ENCODE peak calls at places on chromosome 2, in six cellular contexts. L is heart left ventricle, K is uterus, J is adrenal gland, W is tibial nerve, F is stomach. O is an unnamed sample.
A peak's percentile ranks its signal among the peaks of the same experiment; 100 is the strongest.

GRCh38 chr2:153360239-153360638 is 118.3 kb downstream of the RPRM start:
- DNase-seq in L (no peak), K (no peak), J (no peak), W (no peak), F (no peak), O (no peak)

GRCh38 chr2:237096911-237097310 is 11.2 kb downstream of the COPS8 start:
- DNase-seq in L (no peak), K (no peak), J (no peak), W (no peak), F (no peak), O (no peak)

GRCh38 chr2:71843391-71843850 is 304.2 kb downstream of the CYP26B1 start:
- DNase-seq in L (no peak), K (no peak), J (peak; percentile 29), W (no peak), F (no peak), O (no peak)

GRCh38 chr2:67872481-67872880 is 190.3 kb downstream of the C1D start:
- DNase-seq in L (no peak), K (no peak), J (no peak), W (no peak), F (no peak), O (no peak)

GRCh38 chr2:85959826-85960225 is 71.0 kb upstream of the ST3GAL5 start:
- DNase-seq in L (no peak), K (no peak), J (no peak), W (no peak), F (no peak), O (no peak)

GRCh38 chr2:20539776-20540586 is 93.1 kb downstream of the RHOB start:
- DNase-seq in L (no peak), K (no peak), J (no peak), W (peak; percentile 25), F (no peak), O (peak; percentile 79)

GRCh38 chr2:44168684-44169154 is at the start of gene PPM1B:
- DNase-seq in L (peak; percentile 100), K (no peak), J (peak; percentile 100), W (peak; percentile 98), F (no peak), O (no peak)

GRCh38 chr2:13114391-13114790 is 397.7 kb downstream of the TRIB2 start:
- DNase-seq in L (no peak), K (no peak), J (peak; percentile 52), W (no peak), F (no peak), O (no peak)

GRCh38 chr2:239178954-239179353 is 221.9 kb downstream of the HDAC4 start:
- DNase-seq in L (no peak), K (peak; percentile 10), J (peak; percentile 3), W (no peak), F (no peak), O (peak; percentile 43)

GRCh38 chr2:121648611-121649401 is 456 bp downstream of the CLASP1 start:
- DNase-seq in L (peak; percentile 73), K (no peak), J (peak; percentile 71), W (peak; percentile 35), F (peak; percentile 52), O (peak; percentile 79)

GRCh38 chr2:15588329-15588919 is 3.2 kb upstream of the DDX1 start:
- DNase-seq in L (peak; percentile 28), K (peak; percentile 15), J (peak; percentile 50), W (peak; percentile 55), F (peak; percentile 61), O (peak; percentile 45)

GRCh38 chr2:150860301-150860700 is 372.8 kb upstream of the RND3 start:
- DNase-seq in L (no peak), K (no peak), J (no peak), W (no peak), F (no peak), O (peak; percentile 83)

GRCh38 chr2:151973901-151974199 is 125.0 kb downstream of the CACNB4 start:
- DNase-seq in L (no peak), K (no peak), J (no peak), W (peak; percentile 12), F (no peak), O (no peak)

GRCh38 chr2:129224022-129224421 is 755.4 kb upstream of the RAB6C start:
- DNase-seq in L (no peak), K (no peak), J (no peak), W (no peak), F (no peak), O (no peak)

GRCh38 chr2:216678813-216679657 is 16.3 kb downstream of the IGFBP5 start:
- DNase-seq in L (no peak), K (no peak), J (no peak), W (no peak), F (no peak), O (no peak)

GRCh38 chr2:230893881-230894781 is 29.4 kb downstream of the ITM2C start:
- DNase-seq in L (peak; percentile 14), K (no peak), J (no peak), W (no peak), F (no peak), O (no peak)

GRCh38 chr2:101306410-101306809 is 2.1 kb downstream of the RNF149 start:
- DNase-seq in L (no peak), K (no peak), J (peak; percentile 33), W (no peak), F (no peak), O (no peak)

GRCh38 chr2:1590611-1591460 is 153.5 kb downstream of the PXDN start:
- DNase-seq in L (no peak), K (no peak), J (no peak), W (no peak), F (no peak), O (no peak)

GRCh38 chr2:200422071-200422470 is 87.8 kb downstream of the KCTD18 start:
- DNase-seq in L (no peak), K (no peak), J (no peak), W (no peak), F (no peak), O (no peak)

GRCh38 chr2:39990335-39990734 is 211.3 kb upstream of the THUMPD2 start:
- DNase-seq in L (no peak), K (no peak), J (no peak), W (no peak), F (no peak), O (no peak)

GRCh38 chr2:141701610-141702009 is 429.2 kb downstream of the LRP1B start:
- DNase-seq in L (no peak), K (no peak), J (no peak), W (no peak), F (no peak), O (no peak)

DNA sequence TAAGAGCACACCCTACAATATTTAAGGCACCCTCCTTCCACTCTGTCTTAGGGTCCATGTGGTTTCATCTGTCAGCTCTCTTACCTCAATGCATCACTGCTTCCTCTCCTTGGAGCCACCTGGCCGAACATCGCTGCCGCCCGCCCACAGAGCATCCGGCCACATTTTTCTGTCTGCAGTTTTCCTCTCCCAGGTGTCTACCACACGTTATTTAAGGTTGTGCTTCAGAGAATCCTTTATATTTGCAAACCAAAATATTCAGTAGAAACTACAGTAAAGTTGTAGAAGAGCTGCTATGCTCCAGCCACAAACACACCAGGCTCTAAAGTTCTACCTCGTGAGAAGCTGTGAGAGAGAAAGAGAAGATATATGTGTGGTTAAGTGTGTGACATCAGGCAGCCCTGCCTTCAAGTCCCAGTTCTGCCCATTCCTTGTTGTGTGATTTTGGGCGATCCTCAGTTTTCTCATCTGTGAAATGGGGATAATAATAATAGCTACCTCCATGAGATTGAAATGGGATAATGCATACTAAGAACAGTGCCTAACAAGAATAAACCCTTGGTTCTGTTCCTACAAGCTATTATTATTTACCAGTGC is 4.9 kb upstream of the STK17B start:
- DNase-seq in L (no peak), K (no peak), J (no peak), W (no peak), F (peak; percentile 46), O (no peak)
- TF ChIP-seq POLR2A in L (no peak), K (no peak), J (no peak), W (no peak), F (no peak), O (no peak)

DNA sequence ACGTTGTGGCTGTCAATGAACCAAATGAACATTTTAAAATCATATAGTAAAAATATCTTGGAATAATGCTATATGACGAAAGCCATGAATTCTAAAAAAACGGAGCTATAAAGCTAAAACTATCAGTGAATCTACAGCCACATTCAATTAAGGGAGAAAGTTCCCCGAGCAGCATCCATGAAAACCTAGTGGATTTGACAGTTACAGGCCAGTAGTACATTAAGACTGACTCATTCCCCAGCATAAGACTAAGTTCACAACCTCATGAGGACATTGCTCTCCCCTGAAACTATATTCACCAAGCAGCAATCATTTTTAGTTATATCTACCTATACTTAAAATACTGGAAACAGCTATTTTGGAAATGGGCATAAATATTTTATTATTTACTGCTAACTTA is 36.6 kb downstream of the KIDINS220 start:
- DNase-seq in L (no peak), K (no peak), J (no peak), W (no peak), F (no peak), O (no peak)
- TF ChIP-seq CTCF in L (no peak), K (no peak), J (no peak), W (no peak), F (no peak), O (no peak)

DNA sequence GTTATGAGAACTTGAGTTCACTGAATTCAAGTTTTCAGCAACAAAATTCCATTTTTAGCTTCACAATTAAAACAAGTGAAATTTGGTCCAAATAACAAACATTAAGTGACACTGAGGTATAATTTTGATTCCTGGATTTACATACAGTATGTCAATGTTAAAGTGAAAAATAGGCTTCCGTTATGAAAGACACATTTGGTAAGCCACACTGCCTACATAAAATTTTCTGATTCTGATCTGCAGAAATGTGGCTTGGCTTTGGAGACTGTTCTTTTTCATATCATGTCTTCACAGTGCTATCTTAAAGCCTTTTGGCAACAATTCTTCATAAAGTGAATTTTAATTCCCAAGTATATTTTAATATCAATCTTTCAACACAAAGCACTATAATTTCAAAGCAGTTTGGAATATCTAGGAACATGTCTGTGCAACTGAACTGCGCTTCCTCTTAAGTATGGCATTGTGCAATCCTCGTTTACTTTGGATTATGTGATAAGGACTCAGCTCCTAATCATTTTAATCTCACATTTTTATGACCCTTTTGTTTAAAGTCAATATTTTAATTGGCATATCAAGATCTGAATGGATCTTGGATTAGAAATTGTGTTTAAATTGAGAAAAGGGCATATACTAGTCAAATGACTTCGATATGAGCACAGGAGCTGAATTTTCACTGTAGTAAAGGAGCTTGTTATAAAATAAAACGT is 60.0 kb downstream of the RBMS1 start:
- DNase-seq in L (no peak), K (no peak), J (no peak), W (no peak), F (no peak), O (no peak)
- TF ChIP-seq POLR2A in L (no peak), K (no peak), J (no peak), W (no peak), F (no peak), O (no peak)

GRCh38 chr2:30807249-30807648 is at the start of gene CAPN13:
- DNase-seq in L (no peak), K (no peak), J (no peak), W (no peak), F (peak; percentile 84), O (peak; percentile 35)
- TF ChIP-seq CTCF in L (no peak), K (no peak), J (no peak), W (no peak), F (no peak), O (no peak)